ENCODE peak calls at places on chromosomes 7 and 10, in six cellular contexts. Q is HCT116, Y is transverse colon, C is breast epithelium, W is ovary, M is NB4. R is an unnamed sample.

GRCh38 chr7:76318488-76319353 is 16.2 kb downstream of the HSPB1 start:
- DNase-seq in C (peak), Q (no peak), Y (peak), M (peak), W (peak), R (peak)

GRCh38 chr10:49609283-49610014 is 661 bp upstream of the SLC18A3 start:
- DNase-seq in C (no peak), W (no peak), Q (no peak), M (no peak), Y (no peak), R (no peak)

GRCh38 chr10:77909755-77910375 is 16.7 kb downstream of the DLG5 start:
- DNase-seq in Q (no peak), Y (peak), M (peak), C (no peak), W (no peak), R (peak)

GRCh38 chr7:148672041-148672440 is 26.7 kb upstream of the CUL1 start:
- DNase-seq in C (no peak), Y (no peak), Q (no peak), M (no peak), W (no peak), R (no peak)

GRCh38 chr7:5426226-5426475 is 2.5 kb upstream of the TNRC18 start:
- DNase-seq in M (no peak), Y (no peak), C (no peak), W (no peak), Q (no peak), R (no peak)

GRCh38 chr7:130732980-130733865 is 784 bp downstream of the KLF14 start:
- DNase-seq in Y (peak), Q (peak), M (peak), W (peak), C (no peak), R (no peak)

GRCh38 chr10:132452216-132452650 is 55.2 kb downstream of the PWWP2B start:
- DNase-seq in M (peak), Y (peak), W (no peak), C (no peak), Q (no peak), R (no peak)

GRCh38 chr10:86310702-86311101 is 55.9 kb downstream of the GRID1 start:
- DNase-seq in M (no peak), W (no peak), Q (no peak), C (no peak), Y (no peak), R (no peak)

GRCh38 chr10:110357252-110357780 is 52.6 kb upstream of the SMNDC1 start:
- DNase-seq in Q (peak), Y (peak), C (no peak), W (peak), M (no peak), R (no peak)

GRCh38 chr7:18086165-18087030 is 58.8 kb upstream of the PRPS1L1 start:
- DNase-seq in Y (peak), Q (no peak), W (peak), C (no peak), M (no peak), R (peak)

GRCh38 chr7:139340808-139341057 is 404 bp upstream of the FMC1 start:
- DNase-seq in C (no peak), Y (no peak), W (no peak), M (no peak), Q (no peak), R (no peak)
- TF ChIP-seq POLR2A in C (no peak), Y (no peak), W (no peak), M (no peak), Q (no peak), R (no peak)

GRCh38 chr7:74502216-74502891 is 48.6 kb downstream of the GTF2IRD1 start:
- DNase-seq in C (peak), Y (peak), Q (no peak), W (no peak), M (no peak), R (no peak)
- TF ChIP-seq POLR2A in C (no peak), Y (no peak), Q (no peak), W (no peak), M (no peak), R (no peak)

GRCh38 chr7:24572421-24573007 is 738 bp upstream of the PALS2 start:
- DNase-seq in Y (peak), W (peak), M (peak), Q (no peak), C (peak), R (peak)

GRCh38 chr7:24573554-24574338 is 494 bp downstream of the PALS2 start:
- DNase-seq in Y (peak), M (peak), Q (no peak), W (peak), C (peak), R (peak)

GRCh38 chr7:24574365-24574764 is 1.1 kb downstream of the PALS2 start:
- DNase-seq in Y (no peak), W (no peak), M (no peak), Q (no peak), C (no peak), R (peak)

GRCh38 chr7:24572014-24572413 is 1.2 kb upstream of the PALS2 start:
- DNase-seq in Q (no peak), M (no peak), W (no peak), Y (no peak), C (no peak), R (no peak)

GRCh38 chr7:24573008-24573553 is at the start of gene PALS2:
- DNase-seq in C (peak), M (peak), W (peak), Q (peak), Y (peak), R (peak)
- TF ChIP-seq POLR2A in C (no peak), M (peak), W (peak), Q (peak), Y (no peak), R (peak)

DNA sequence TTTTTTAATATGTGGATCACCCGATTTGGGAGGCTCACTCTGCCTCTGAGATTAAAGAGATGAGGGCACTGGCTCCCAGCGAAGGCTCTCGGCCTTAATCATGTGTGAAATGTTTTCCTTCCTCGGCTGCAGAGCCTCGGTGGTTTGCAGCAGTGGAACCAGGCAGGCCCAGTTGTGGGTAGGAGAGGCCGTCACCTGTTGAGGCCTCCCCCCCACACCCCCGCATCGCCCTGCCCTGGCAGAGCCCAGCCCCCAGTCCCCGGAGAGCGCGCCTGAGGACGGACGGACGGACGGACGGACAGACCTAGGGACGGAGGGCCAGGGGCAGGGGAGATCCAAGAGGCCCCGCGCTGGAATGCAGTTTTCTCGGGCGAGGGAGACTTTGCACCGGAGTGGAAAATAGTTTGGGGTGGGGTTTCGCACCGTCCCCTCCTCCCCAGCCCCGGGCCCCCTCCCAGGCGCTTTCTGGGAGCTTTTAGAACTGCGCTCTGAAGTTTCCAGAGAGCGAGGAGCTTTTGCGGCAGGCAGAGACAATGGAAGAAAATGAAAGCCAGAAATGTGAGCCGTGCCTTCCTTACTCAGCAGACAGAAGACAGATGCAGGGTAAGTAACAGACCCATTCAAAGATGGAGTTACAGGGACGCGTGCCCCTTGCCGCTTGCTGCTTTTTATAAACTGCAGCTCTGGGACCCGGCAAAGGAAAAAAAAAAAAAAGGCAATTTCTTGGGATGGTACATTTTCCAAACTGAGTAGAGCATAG is at the start of gene KIAA1217:
- DNase-seq in Y (peak), W (peak), Q (no peak), C (peak), M (no peak), R (no peak)
- TF ChIP-seq POLR2A in Y (peak), W (no peak), Q (no peak), C (no peak), M (no peak), R (no peak)

R was measured in H54.